ENCODE peak calls at places on chromosomes 3 and 15, in four cellular contexts. D, R, V and Q are unnamed samples.
A peak's percentile ranks its signal among the peaks of the same experiment; 100 is the strongest.

GRCh38 chr3:149352556-149352955 is 19.1 kb upstream of the TM4SF18 start:
- DNase-seq in R (peak; percentile 74), D (peak; percentile 4), V (peak; percentile 53), Q (peak; percentile 62)

GRCh38 chr3:191425322-191425734 is 35.6 kb upstream of the PYDC2 start:
- DNase-seq in R (no peak), V (no peak), D (no peak), Q (no peak)

GRCh38 chr15:82709081-82709420 is 624 bp downstream of the AP3B2 start:
- DNase-seq in V (no peak), D (no peak), R (no peak), Q (no peak)

GRCh38 chr15:99556010-99556409 is 9.8 kb upstream of the MEF2A start:
- DNase-seq in V (no peak), D (no peak), R (no peak), Q (peak; percentile 59)

GRCh38 chr15:51089699-51090098 is 5.0 kb downstream of the TNFAIP8L3 start:
- DNase-seq in V (no peak), R (peak; percentile 30), D (no peak), Q (peak; percentile 28)

GRCh38 chr3:148847351-148847750 is 17.7 kb upstream of the CPA3 start:
- DNase-seq in V (no peak), D (no peak), R (peak; percentile 4), Q (no peak)

GRCh38 chr3:139710212-139710611 is 32.4 kb upstream of the NMNAT3 start:
- DNase-seq in V (no peak), R (no peak), D (no peak), Q (no peak)

GRCh38 chr3:29525254-29525881 is 244.5 kb downstream of the RBMS3 start:
- DNase-seq in V (no peak), R (no peak), D (no peak), Q (peak; percentile 73)

GRCh38 chr3:46091971-46092703 is 64.9 kb upstream of the XCR1 start:
- DNase-seq in D (no peak), V (no peak), R (no peak), Q (no peak)

GRCh38 chr3:129323651-129324294 is 45.1 kb downstream of the HMCES start:
- DNase-seq in R (no peak), D (no peak), V (no peak), Q (no peak)

GRCh38 chr3:152658977-152659376 is 176.0 kb upstream of the P2RY1 start:
- DNase-seq in D (no peak), V (no peak), R (no peak), Q (no peak)

GRCh38 chr3:196660381-196661166 is 21.1 kb downstream of the NRROS start:
- DNase-seq in V (no peak), D (no peak), R (peak; percentile 57), Q (no peak)

GRCh38 chr3:144272715-144273114 is 301.1 kb downstream of the DIPK2A start:
- DNase-seq in D (no peak), V (no peak), R (no peak), Q (no peak)

GRCh38 chr15:52259503-52259902 is 36.1 kb downstream of the MYO5C start:
- DNase-seq in D (no peak), R (no peak), V (no peak), Q (no peak)

GRCh38 chr3:196138927-196139680 is 57.2 kb upstream of the TFRC start:
- DNase-seq in V (no peak), R (peak; percentile 86), D (no peak), Q (peak; percentile 91)

GRCh38 chr3:11200679-11200952 is 46.3 kb downstream of the HRH1 start:
- DNase-seq in V (no peak), R (peak; percentile 75), D (no peak), Q (no peak)

GRCh38 chr3:27639271-27639670 is 82.9 kb downstream of the EOMES start:
- DNase-seq in V (no peak), D (no peak), R (no peak), Q (no peak)

GRCh38 chr15:98812711-98813441 is 164.5 kb downstream of the IGF1R start:
- DNase-seq in V (no peak), R (no peak), D (no peak), Q (peak; percentile 14)

GRCh38 chr15:70337292-70338186 is 239.8 kb upstream of the TLE3 start:
- DNase-seq in R (no peak), V (no peak), D (no peak), Q (peak; percentile 34)

GRCh38 chr3:172449468-172450149 is 1.4 kb upstream of the GHSR start:
- DNase-seq in D (no peak), V (no peak), R (peak; percentile 48), Q (peak; percentile 35)

GRCh38 chr3:34140606-34141005 is 342.2 kb downstream of the PDCD6IP start:
- DNase-seq in D (no peak), R (no peak), V (no peak), Q (no peak)

GRCh38 chr3:122183893-122184590 is 574 bp downstream of the CASR start:
- DNase-seq in R (no peak), V (no peak), D (no peak), Q (no peak)